ENCODE peak calls at places on chromosomes 3 and 15, in five cellular contexts. O is neuronal stem cell, S is IMR-90, W is uterus, L is breast epithelium. H is an unnamed sample.
A peak's percentile ranks its signal among the peaks of the same experiment; 100 is the strongest.

GRCh38 chr3:30505866-30506517 is 100.4 kb upstream of the TGFBR2 start:
- DNase-seq in O (no peak), S (peak; percentile 41), W (no peak), L (no peak), H (peak; percentile 84)

GRCh38 chr15:70081612-70082011 is 16.1 kb downstream of the TLE3 start:
- DNase-seq in O (no peak), S (no peak), W (no peak), L (no peak), H (no peak)

GRCh38 chr15:31781261-31781660 is 249.1 kb upstream of the CHRNA7 start:
- DNase-seq in O (no peak), S (no peak), W (no peak), L (no peak), H (no peak)

GRCh38 chr15:100043732-100044131 is 298.0 kb downstream of the ADAMTS17 start:
- DNase-seq in O (no peak), S (no peak), W (no peak), L (no peak), H (peak; percentile 37)

GRCh38 chr3:21328982-21329381 is 422.0 kb downstream of the ZNF385D start:
- DNase-seq in O (no peak), S (no peak), W (no peak), L (no peak), H (no peak)

GRCh38 chr15:40340038-40340739 is 550 bp downstream of the CCDC9B start:
- DNase-seq in O (no peak), S (peak; percentile 73), W (peak; percentile 87), L (no peak), H (peak; percentile 76)

GRCh38 chr3:135918600-135918999 is 46.9 kb upstream of the PPP2R3A start:
- DNase-seq in O (peak; percentile 11), S (peak; percentile 67), W (no peak), L (no peak), H (peak; percentile 63)

GRCh38 chr3:97269202-97269601 is 454.8 kb downstream of the EPHA6 start:
- DNase-seq in O (no peak), S (no peak), W (no peak), L (no peak), H (no peak)

GRCh38 chr15:99508807-99509311 is 56.9 kb upstream of the MEF2A start:
- DNase-seq in O (no peak), S (no peak), W (no peak), L (no peak), H (no peak)

GRCh38 chr3:104080228-104080627 is 1286.5 kb upstream of the ALCAM start:
- DNase-seq in O (no peak), S (no peak), W (no peak), L (no peak), H (no peak)

GRCh38 chr3:140850210-140850955 is 91.3 kb upstream of the SLC25A36 start:
- DNase-seq in O (no peak), S (no peak), W (no peak), L (no peak), H (no peak)

GRCh38 chr3:72776-73175 is 123.8 kb upstream of the CHL1 start:
- DNase-seq in O (no peak), S (no peak), W (no peak), L (no peak), H (no peak)

GRCh38 chr3:9833078-9833477 is 10.7 kb downstream of the RPUSD3 start:
- DNase-seq in O (no peak), S (no peak), W (no peak), L (no peak), H (no peak)

GRCh38 chr3:135860761-135861160 is 104.8 kb upstream of the PPP2R3A start:
- DNase-seq in O (no peak), S (no peak), W (no peak), L (no peak), H (no peak)

GRCh38 chr15:81851307-81851706 is 194.5 kb downstream of the MEX3B start:
- DNase-seq in O (no peak), S (no peak), W (no peak), L (no peak), H (no peak)

GRCh38 chr3:110814170-110815007 is 257.2 kb upstream of the NECTIN3 start:
- DNase-seq in O (no peak), S (peak; percentile 98), W (no peak), L (no peak), H (no peak)

GRCh38 chr3:72567474-72567873 is 280.8 kb downstream of the SHQ1 start:
- DNase-seq in O (no peak), S (no peak), W (no peak), L (no peak), H (no peak)

GRCh38 chr3:5073374-5074085 is 48.6 kb upstream of the ARL8B start:
- DNase-seq in O (no peak), S (no peak), W (no peak), L (no peak), H (no peak)

GRCh38 chr3:114974387-114974786 is 172.7 kb downstream of the ZBTB20 start:
- DNase-seq in O (no peak), S (no peak), W (no peak), L (no peak), H (no peak)

GRCh38 chr15:78929536-78930264 is 15.1 kb downstream of the CTSH start:
- DNase-seq in O (no peak), S (no peak), W (no peak), L (peak; percentile 75), H (no peak)

GRCh38 chr3:16460273-16460672 is 53.2 kb downstream of the RFTN1 start:
- DNase-seq in O (no peak), S (no peak), W (no peak), L (no peak), H (no peak)

GRCh38 chr3:61172684-61173083 is 78.6 kb downstream of the FHIT start:
- DNase-seq in O (peak; percentile 11), S (no peak), W (no peak), L (no peak), H (peak; percentile 36)

GRCh38 chr3:113966172-113966571 is 18.4 kb downstream of the ZDHHC23 start:
- DNase-seq in O (no peak), S (no peak), W (no peak), L (no peak), H (no peak)

GRCh38 chr3:113963879-113964278 is 16.1 kb downstream of the ZDHHC23 start:
- DNase-seq in O (no peak), S (no peak), W (no peak), L (no peak), H (no peak)

DNA sequence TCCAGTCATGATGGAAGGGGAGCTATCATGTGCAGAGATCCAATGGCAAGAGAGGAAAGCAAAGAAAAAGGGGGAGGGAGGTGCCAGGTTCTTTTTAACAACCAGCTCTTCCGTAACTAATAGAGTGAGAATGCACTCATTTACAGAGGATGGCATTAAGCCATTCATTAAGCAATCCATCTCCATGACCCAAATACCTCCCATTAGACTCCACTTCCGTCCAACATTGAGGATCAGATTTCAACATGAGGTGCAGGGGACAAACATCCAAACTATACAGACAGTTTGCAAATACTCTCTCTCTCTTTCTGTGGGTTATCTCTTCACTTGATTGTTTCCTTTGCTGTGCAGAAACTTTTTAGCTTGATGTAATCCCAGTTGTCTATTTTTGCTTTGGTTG is 21.2 kb downstream of the ZDHHC23 start:
- DNase-seq in O (no peak), S (no peak), W (no peak), L (no peak), H (peak; percentile 83)
- H3K27ac ChIP-seq in O (no peak overlapping the region), S (no peak overlapping the region), W (no peak overlapping the region), L (peak overlapping the region; percentile 33), H (no peak overlapping the region)

GRCh38 chr3:27730774-27731659 is 8.9 kb upstream of the EOMES start:
- DNase-seq in O (no peak), S (no peak), W (no peak), L (no peak), H (no peak)

GRCh38 chr3:27729748-27730611 is 7.9 kb upstream of the EOMES start:
- DNase-seq in O (no peak), S (no peak), W (no peak), L (no peak), H (peak; percentile 54)

GRCh38 chr3:27726240-27726639 is 4.1 kb upstream of the EOMES start:
- DNase-seq in O (no peak), S (no peak), W (no peak), L (no peak), H (no peak)

GRCh38 chr3:27728195-27729087 is 6.3 kb upstream of the EOMES start:
- DNase-seq in O (no peak), S (no peak), W (no peak), L (no peak), H (no peak)

DNA sequence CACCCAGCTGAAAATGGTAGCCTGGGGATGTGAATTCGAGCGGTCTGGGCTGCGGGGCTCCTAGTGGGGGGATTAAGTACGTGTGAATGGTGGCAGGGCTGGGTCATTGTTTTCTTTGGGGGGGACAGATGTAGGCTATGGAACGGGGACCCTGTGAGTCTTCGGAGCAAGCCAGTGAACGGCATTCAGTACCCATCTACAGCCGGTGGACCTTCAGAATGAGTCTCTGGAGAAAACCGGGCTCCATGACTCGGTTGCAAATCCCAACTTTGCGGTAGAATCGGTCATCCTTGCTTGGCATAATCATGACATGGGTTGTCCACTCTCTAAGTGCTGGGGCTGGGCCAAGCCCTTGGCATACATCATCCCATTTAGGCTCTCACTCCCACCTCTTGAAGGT is 7.2 kb upstream of the EOMES start:
- DNase-seq in O (no peak), S (no peak), W (no peak), L (no peak), H (no peak)
- H3K27me3 ChIP-seq in O (peaks cover 98% of the 10 kb centered on the region), S (peaks cover 74% of the 10 kb centered on the region), W (peaks cover 2% of the 10 kb centered on the region), L (no peaks in the 10 kb centered on the region), H (peaks cover 100% of the 10 kb centered on the region)

GRCh38 chr3:106208266-106208665 is 339.5 kb upstream of the CBLB start:
- DNase-seq in O (no peak), S (no peak), W (no peak), L (no peak), H (no peak)

GRCh38 chr3:106208979-106209378 is 340.2 kb upstream of the CBLB start:
- DNase-seq in O (no peak), S (peak; percentile 30), W (no peak), L (no peak), H (peak; percentile 63)

GRCh38 chr3:106204160-106204868 is 335.5 kb upstream of the CBLB start:
- DNase-seq in O (no peak), S (peak; percentile 16), W (no peak), L (no peak), H (no peak)

GRCh38 chr3:106206613-106207012 is 337.8 kb upstream of the CBLB start:
- DNase-seq in O (no peak), S (no peak), W (no peak), L (no peak), H (no peak)

DNA sequence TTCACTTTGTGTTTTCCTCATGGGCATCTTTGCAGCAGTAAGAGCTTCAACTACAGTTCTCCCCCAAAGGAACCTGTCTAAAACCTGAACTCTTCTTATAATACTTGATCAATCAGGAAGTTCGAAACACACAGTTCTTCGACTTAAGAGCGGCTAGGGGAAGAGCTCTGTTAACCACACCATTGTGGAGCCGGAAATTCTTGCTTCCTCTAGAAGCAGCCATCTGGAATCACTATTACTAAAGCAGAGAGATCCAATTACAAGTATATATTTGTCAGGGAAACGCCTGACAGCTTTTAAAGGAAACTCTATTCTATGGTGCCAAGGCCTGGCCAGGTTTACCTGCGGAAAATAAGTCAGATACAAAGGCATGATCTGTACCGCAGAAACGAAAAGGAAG is 337.4 kb upstream of the CBLB start:
- DNase-seq in O (no peak), S (peak; percentile 36), W (no peak), L (no peak), H (peak; percentile 2)
- H3K27ac ChIP-seq in O (no peak overlapping the region), S (no peak overlapping the region), W (no peak overlapping the region), L (no peak overlapping the region), H (no peak overlapping the region)

DNA sequence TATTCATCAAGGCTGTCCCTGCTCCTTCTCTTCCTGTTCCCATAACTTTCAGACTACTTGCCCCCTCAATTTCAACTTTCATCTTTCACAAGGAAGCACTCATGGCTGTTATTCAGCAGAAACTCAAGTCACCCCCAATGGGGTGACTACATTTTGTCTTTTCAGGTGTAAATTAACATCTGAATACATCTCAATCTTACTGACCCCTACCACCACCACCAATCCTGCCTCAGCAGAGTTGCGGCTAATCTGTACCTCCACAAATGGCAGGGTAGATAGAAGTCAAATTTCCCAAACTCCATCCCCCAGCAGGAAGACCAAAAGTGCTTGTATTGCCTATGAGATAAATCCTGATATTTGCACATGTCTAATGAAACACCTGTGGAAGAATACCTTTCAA is 19.2 kb downstream of the SOX2 start:
- DNase-seq in O (no peak), S (no peak), W (no peak), L (no peak), H (no peak)
- H3K27me3 ChIP-seq in O (no peaks in the 10 kb centered on the region), S (peaks cover 19% of the 10 kb centered on the region), W (peaks cover 4% of the 10 kb centered on the region), L (peaks cover 2% of the 10 kb centered on the region), H (peaks cover 60% of the 10 kb centered on the region)